ENCODE peak calls at places on chromosomes 13 and 19, in eight cellular contexts. I is activated naive CD8-positive, alpha-beta T cell treated with anti-CD3 and anti-CD28 coated beads for 36 hours; L is ELR; C is NB4; U is epithelial cell of prostate; E is heart right ventricle; V is T-helper 2 cell; R is activated T-cell treated with anti-CD3 and anti-CD28 coated beads, Interleukin-2, amount 50 U/mL, for 72 hours. D is an unnamed sample.

GRCh38 chr19:55679343-55680257 is 4.6 kb downstream of the EPN1 start:
- DNase-seq in I (no peak), L (peak), C (no peak), U (peak), E (no peak), V (no peak), R (no peak), D (no peak)

GRCh38 chr13:73158851-73159250 is 100.0 kb downstream of the KLF5 start:
- DNase-seq in I (no peak), L (peak), C (no peak), U (no peak), E (no peak), V (no peak), R (no peak), D (no peak)

GRCh38 chr19:33438016-33438671 is 64.6 kb downstream of the CEBPG start:
- DNase-seq in I (no peak), L (peak), C (no peak), U (no peak), E (peak), V (no peak), R (no peak), D (no peak)

GRCh38 chr13:27006519-27007161 is 165.0 kb downstream of the USP12 start:
- DNase-seq in I (no peak), L (peak), C (peak), U (no peak), E (no peak), V (no peak), R (no peak), D (peak)

GRCh38 chr19:17243340-17243853 is 2.3 kb downstream of the NR2F6 start:
- DNase-seq in I (no peak), L (no peak), C (no peak), U (no peak), E (no peak), V (no peak), R (no peak), D (no peak)

GRCh38 chr13:23512762-23513395 is 57.3 kb upstream of the TNFRSF19 start:
- DNase-seq in I (no peak), L (peak), C (no peak), U (no peak), E (no peak), V (no peak), R (no peak), D (no peak)

GRCh38 chr19:39327318-39327717 is 6.7 kb upstream of the LRFN1 start:
- DNase-seq in I (no peak), L (no peak), C (no peak), U (no peak), E (no peak), V (no peak), R (no peak), D (no peak)

GRCh38 chr13:47094734-47095434 is 198.0 kb upstream of the HTR2A start:
- DNase-seq in I (no peak), L (no peak), C (no peak), U (no peak), E (no peak), V (no peak), R (no peak), D (no peak)

GRCh38 chr19:14383898-14384669 is 2.8 kb downstream of the ADGRE5 start:
- DNase-seq in I (peak), L (peak), C (peak), U (no peak), E (no peak), V (no peak), R (peak), D (peak)

GRCh38 chr19:1238373-1239303 is 833 bp upstream of the CBARP start:
- DNase-seq in I (no peak), L (no peak), C (no peak), U (no peak), E (no peak), V (no peak), R (no peak), D (no peak)

GRCh38 chr19:8148410-8149231 is 771 bp downstream of the FBN3 start:
- DNase-seq in I (no peak), L (no peak), C (no peak), U (no peak), E (no peak), V (no peak), R (peak), D (no peak)

GRCh38 chr19:19752760-19753403 is 20.0 kb upstream of the ZNF14 start:
- DNase-seq in I (no peak), L (no peak), C (no peak), U (no peak), E (no peak), V (no peak), R (no peak), D (no peak)

GRCh38 chr19:48878219-48879024 is 6.2 kb downstream of the PPP1R15A start:
- DNase-seq in I (no peak), L (peak), C (no peak), U (no peak), E (no peak), V (no peak), R (no peak), D (peak)

GRCh38 chr13:77728265-77728966 is 30.9 kb downstream of the SLAIN1 start:
- DNase-seq in I (no peak), L (no peak), C (no peak), U (no peak), E (no peak), V (no peak), R (no peak), D (no peak)

GRCh38 chr13:24279706-24280105 is 29.7 kb upstream of the C1QTNF9 start:
- DNase-seq in I (no peak), L (no peak), C (peak), U (no peak), E (no peak), V (no peak), R (no peak), D (no peak)

GRCh38 chr19:7505682-7506384 is 10.1 kb upstream of the ZNF358 start:
- DNase-seq in I (no peak), L (no peak), C (no peak), U (no peak), E (no peak), V (no peak), R (peak), D (peak)

GRCh38 chr19:2261438-2262172 is 5.4 kb upstream of the JSRP1 start:
- DNase-seq in I (no peak), L (peak), C (peak), U (no peak), E (no peak), V (peak), R (peak), D (peak)

GRCh38 chr13:20159646-20160345 is 1.1 kb downstream of the GJA3 start:
- DNase-seq in I (no peak), L (peak), C (peak), U (no peak), E (no peak), V (no peak), R (no peak), D (no peak)

GRCh38 chr19:6482343-6482686 is 728 bp upstream of the DENND1C start:
- DNase-seq in I (no peak), L (no peak), C (no peak), U (no peak), E (no peak), V (no peak), R (no peak), D (no peak)

GRCh38 chr19:18502633-18503294 is 19.1 kb downstream of the ELL start:
- DNase-seq in I (no peak), L (no peak), C (peak), U (no peak), E (peak), V (no peak), R (no peak), D (no peak)

GRCh38 chr13:40063278-40063698 is 407.8 kb downstream of the COG6 start:
- DNase-seq in I (no peak), L (no peak), C (no peak), U (no peak), E (no peak), V (no peak), R (no peak), D (no peak)

GRCh38 chr19:12701596-12702282 is 5.3 kb upstream of the FBXW9 start:
- DNase-seq in I (no peak), L (no peak), C (no peak), U (no peak), E (no peak), V (no peak), R (no peak), D (no peak)

GRCh38 chr13:76798037-76798436 is 88.2 kb downstream of the KCTD12 start:
- DNase-seq in I (no peak), L (peak), C (peak), U (no peak), E (no peak), V (no peak), R (no peak), D (no peak)

GRCh38 chr19:15934332-15935078 is at the start of gene CYP4F11:
- DNase-seq in I (no peak), L (no peak), C (peak), U (peak), E (peak), V (no peak), R (no peak), D (no peak)

GRCh38 chr13:109494955-109495354 is 291.4 kb downstream of the IRS2 start:
- DNase-seq in I (no peak), L (peak), C (no peak), U (peak), E (no peak), V (no peak), R (no peak), D (no peak)

GRCh38 chr19:4088065-4088679 is 21.5 kb upstream of the ZBTB7A start:
- DNase-seq in I (no peak), L (no peak), C (no peak), U (no peak), E (no peak), V (no peak), R (no peak), D (no peak)

GRCh38 chr19:12872941-12873890 is 8.0 kb downstream of the DNASE2 start:
- DNase-seq in I (peak), L (peak), C (peak), U (no peak), E (no peak), V (peak), R (peak), D (peak)

GRCh38 chr13:32105653-32106313 is 74.2 kb downstream of the FRY start:
- DNase-seq in I (no peak), L (no peak), C (no peak), U (no peak), E (no peak), V (no peak), R (no peak), D (no peak)

GRCh38 chr19:1611353-1611752 is 6.1 kb upstream of the UQCR11 start:
- DNase-seq in I (no peak), L (no peak), C (no peak), U (no peak), E (no peak), V (no peak), R (no peak), D (no peak)

GRCh38 chr13:80339841-80340642 is 884 bp downstream of the SPRY2 start:
- DNase-seq in I (peak), L (peak), C (peak), U (no peak), E (peak), V (no peak), R (peak), D (peak)

GRCh38 chr13:108213946-108214345 is 1.4 kb downstream of the LIG4 start:
- DNase-seq in I (no peak), L (peak), C (no peak), U (no peak), E (no peak), V (no peak), R (no peak), D (no peak)

GRCh38 chr19:8331263-8331840 is 10.1 kb downstream of the RPS28 start:
- DNase-seq in I (no peak), L (no peak), C (no peak), U (no peak), E (no peak), V (no peak), R (no peak), D (peak)

GRCh38 chr19:2600914-2601870 is 101.3 kb downstream of the GNG7 start:
- DNase-seq in I (no peak), L (no peak), C (no peak), U (no peak), E (no peak), V (no peak), R (no peak), D (no peak)

GRCh38 chr13:27007166-27007565 is 164.4 kb downstream of the USP12 start:
- DNase-seq in I (no peak), L (no peak), C (no peak), U (no peak), E (no peak), V (no peak), R (no peak), D (no peak)

GRCh38 chr13:51589793-51590192 is 5.5 kb downstream of the WDFY2 start:
- DNase-seq in I (no peak), L (peak), C (no peak), U (no peak), E (no peak), V (no peak), R (no peak), D (no peak)